ENCODE peak calls at places on chromosomes 5 and 9, in four cellular contexts. One of them, this sample, is unnamed.

GRCh38 chr9:6243746-6244145 is 28.1 kb downstream of the IL33 start:
- DNase-seq in mesendoderm: no peak
- DNase-seq in dorsolateral prefrontal cortex: no peak
- DNase-seq in effector memory CD4-positive, alpha-beta T cell: no peak
- DNase-seq in this sample: no peak

GRCh38 chr5:108481355-108481931 is 99.5 kb upstream of the FBXL17 start:
- DNase-seq in mesendoderm: peak; percentile 77
- DNase-seq in dorsolateral prefrontal cortex: no peak
- DNase-seq in effector memory CD4-positive, alpha-beta T cell: no peak
- DNase-seq in this sample: no peak

GRCh38 chr9:106953166-106953565 is 90.2 kb downstream of the ZNF462 start:
- DNase-seq in mesendoderm: peak; percentile 78
- DNase-seq in effector memory CD4-positive, alpha-beta T cell: no peak
- DNase-seq in dorsolateral prefrontal cortex: no peak
- DNase-seq in this sample: no peak

GRCh38 chr9:13939129-13939528 is 374.8 kb downstream of the NFIB start:
- DNase-seq in mesendoderm: no peak
- DNase-seq in dorsolateral prefrontal cortex: no peak
- DNase-seq in effector memory CD4-positive, alpha-beta T cell: no peak
- DNase-seq in this sample: no peak

GRCh38 chr9:135296783-135297715 is 182.5 kb upstream of the PPP1R26 start:
- DNase-seq in dorsolateral prefrontal cortex: no peak
- DNase-seq in effector memory CD4-positive, alpha-beta T cell: no peak
- DNase-seq in mesendoderm: no peak
- DNase-seq in this sample: no peak

GRCh38 chr5:6236858-6237481 is 141.4 kb downstream of the MED10 start:
- DNase-seq in dorsolateral prefrontal cortex: no peak
- DNase-seq in effector memory CD4-positive, alpha-beta T cell: no peak
- DNase-seq in mesendoderm: no peak
- DNase-seq in this sample: no peak

GRCh38 chr9:115593587-115594091 is 475.7 kb upstream of the TNC start:
- DNase-seq in mesendoderm: peak; percentile 65
- DNase-seq in effector memory CD4-positive, alpha-beta T cell: no peak
- DNase-seq in dorsolateral prefrontal cortex: no peak
- DNase-seq in this sample: no peak

GRCh38 chr5:131986161-131986912 is 25.1 kb downstream of the ACSL6 start:
- DNase-seq in mesendoderm: no peak
- DNase-seq in effector memory CD4-positive, alpha-beta T cell: no peak
- DNase-seq in dorsolateral prefrontal cortex: no peak
- DNase-seq in this sample: no peak

GRCh38 chr5:32072054-32072453 is 102.1 kb downstream of the GOLPH3 start:
- DNase-seq in effector memory CD4-positive, alpha-beta T cell: no peak
- DNase-seq in dorsolateral prefrontal cortex: no peak
- DNase-seq in mesendoderm: no peak
- DNase-seq in this sample: no peak

GRCh38 chr5:34743878-34744277 is 87.8 kb downstream of the RAI14 start:
- DNase-seq in dorsolateral prefrontal cortex: no peak
- DNase-seq in mesendoderm: no peak
- DNase-seq in effector memory CD4-positive, alpha-beta T cell: no peak
- DNase-seq in this sample: no peak

GRCh38 chr5:55387865-55388264 is 80.1 kb downstream of the MTREX start:
- DNase-seq in mesendoderm: no peak
- DNase-seq in dorsolateral prefrontal cortex: no peak
- DNase-seq in effector memory CD4-positive, alpha-beta T cell: no peak
- DNase-seq in this sample: no peak

GRCh38 chr5:151683936-151684586 is 2.7 kb downstream of the SPARC start:
- DNase-seq in mesendoderm: no peak
- DNase-seq in effector memory CD4-positive, alpha-beta T cell: no peak
- DNase-seq in dorsolateral prefrontal cortex: no peak
- DNase-seq in this sample: no peak

GRCh38 chr9:73081979-73082657 is 69.5 kb upstream of the ANXA1 start:
- DNase-seq in dorsolateral prefrontal cortex: no peak
- DNase-seq in mesendoderm: peak; percentile 67
- DNase-seq in effector memory CD4-positive, alpha-beta T cell: no peak
- DNase-seq in this sample: no peak

GRCh38 chr9:112550531-112550930 is 63.9 kb downstream of the KIAA1958 start:
- DNase-seq in dorsolateral prefrontal cortex: no peak
- DNase-seq in mesendoderm: peak; percentile 38
- DNase-seq in effector memory CD4-positive, alpha-beta T cell: no peak
- DNase-seq in this sample: no peak

GRCh38 chr9:127509261-127509954 is 58.1 kb downstream of the LRSAM1 start:
- DNase-seq in mesendoderm: no peak
- DNase-seq in dorsolateral prefrontal cortex: no peak
- DNase-seq in effector memory CD4-positive, alpha-beta T cell: no peak
- DNase-seq in this sample: no peak

GRCh38 chr9:101477736-101478135 is 42.2 kb upstream of the ALDOB start:
- DNase-seq in dorsolateral prefrontal cortex: no peak
- DNase-seq in effector memory CD4-positive, alpha-beta T cell: no peak
- DNase-seq in mesendoderm: no peak
- DNase-seq in this sample: no peak

GRCh38 chr5:179153921-179154345 is 93.8 kb downstream of the ZNF354C start:
- DNase-seq in effector memory CD4-positive, alpha-beta T cell: no peak
- DNase-seq in dorsolateral prefrontal cortex: no peak
- DNase-seq in mesendoderm: no peak
- DNase-seq in this sample: no peak

GRCh38 chr9:40884072-40884901 is 244.2 kb downstream of the FOXD4L6 start:
- DNase-seq in dorsolateral prefrontal cortex: no peak
- DNase-seq in mesendoderm: no peak
- DNase-seq in effector memory CD4-positive, alpha-beta T cell: no peak
- DNase-seq in this sample: no peak

GRCh38 chr5:154176191-154176590 is 14.3 kb upstream of the GALNT10 start:
- DNase-seq in effector memory CD4-positive, alpha-beta T cell: no peak
- DNase-seq in dorsolateral prefrontal cortex: no peak
- DNase-seq in mesendoderm: no peak
- DNase-seq in this sample: no peak

GRCh38 chr9:134025606-134026541 is 593 bp downstream of the BRD3OS start:
- DNase-seq in dorsolateral prefrontal cortex: no peak
- DNase-seq in effector memory CD4-positive, alpha-beta T cell: no peak
- DNase-seq in mesendoderm: peak; percentile 74
- DNase-seq in this sample: peak; percentile 29

GRCh38 chr5:132525299-132525724 is 18.0 kb downstream of the IL5 start:
- DNase-seq in dorsolateral prefrontal cortex: no peak
- DNase-seq in effector memory CD4-positive, alpha-beta T cell: no peak
- DNase-seq in mesendoderm: no peak
- DNase-seq in this sample: no peak

GRCh38 chr9:80787636-80788035 is 901.7 kb downstream of the TLE1 start:
- DNase-seq in effector memory CD4-positive, alpha-beta T cell: no peak
- DNase-seq in dorsolateral prefrontal cortex: no peak
- DNase-seq in mesendoderm: no peak
- DNase-seq in this sample: no peak

GRCh38 chr9:97848582-97849237 is 4.3 kb upstream of the FOXE1 start:
- DNase-seq in dorsolateral prefrontal cortex: no peak
- DNase-seq in mesendoderm: no peak
- DNase-seq in effector memory CD4-positive, alpha-beta T cell: no peak
- DNase-seq in this sample: no peak

GRCh38 chr5:139669681-139670368 is 21.7 kb downstream of the CXXC5 start:
- DNase-seq in mesendoderm: no peak
- DNase-seq in effector memory CD4-positive, alpha-beta T cell: no peak
- DNase-seq in dorsolateral prefrontal cortex: no peak
- DNase-seq in this sample: peak; percentile 48

GRCh38 chr9:117400131-117400530 is 14.7 kb downstream of the ASTN2 start:
- DNase-seq in dorsolateral prefrontal cortex: no peak
- DNase-seq in mesendoderm: peak; percentile 18
- DNase-seq in effector memory CD4-positive, alpha-beta T cell: no peak
- DNase-seq in this sample: no peak

GRCh38 chr5:99076600-99077253 is 147.9 kb upstream of the CHD1 start:
- DNase-seq in dorsolateral prefrontal cortex: no peak
- DNase-seq in effector memory CD4-positive, alpha-beta T cell: no peak
- DNase-seq in mesendoderm: no peak
- DNase-seq in this sample: no peak

GRCh38 chr5:151186538-151186937 is 29.0 kb upstream of the ANXA6 start:
- DNase-seq in mesendoderm: no peak
- DNase-seq in dorsolateral prefrontal cortex: no peak
- DNase-seq in effector memory CD4-positive, alpha-beta T cell: no peak
- DNase-seq in this sample: no peak

GRCh38 chr5:61330341-61330878 is 1.6 kb upstream of the ZSWIM6 start:
- DNase-seq in dorsolateral prefrontal cortex: peak; percentile 52
- DNase-seq in effector memory CD4-positive, alpha-beta T cell: no peak
- DNase-seq in mesendoderm: peak; percentile 97
- DNase-seq in this sample: no peak

GRCh38 chr5:61328791-61329617 is 3.1 kb upstream of the ZSWIM6 start:
- DNase-seq in effector memory CD4-positive, alpha-beta T cell: no peak
- DNase-seq in dorsolateral prefrontal cortex: no peak
- DNase-seq in mesendoderm: peak; percentile 71
- DNase-seq in this sample: no peak

GRCh38 chr5:61330879-61331406 is 1.1 kb upstream of the ZSWIM6 start:
- DNase-seq in mesendoderm: peak; percentile 76
- DNase-seq in effector memory CD4-positive, alpha-beta T cell: peak; percentile 52
- DNase-seq in dorsolateral prefrontal cortex: peak; percentile 69
- DNase-seq in this sample: peak; percentile 65

GRCh38 chr5:61327761-61328753 is 4.0 kb upstream of the ZSWIM6 start:
- DNase-seq in mesendoderm: peak; percentile 75
- DNase-seq in effector memory CD4-positive, alpha-beta T cell: no peak
- DNase-seq in dorsolateral prefrontal cortex: no peak
- DNase-seq in this sample: no peak

GRCh38 chr5:61329729-61330128 is 2.3 kb upstream of the ZSWIM6 start:
- DNase-seq in dorsolateral prefrontal cortex: no peak
- DNase-seq in mesendoderm: no peak
- DNase-seq in effector memory CD4-positive, alpha-beta T cell: no peak
- DNase-seq in this sample: no peak
- H3K4me3 ChIP-seq in dorsolateral prefrontal cortex: peak overlapping the region; percentile 94
- H3K4me3 ChIP-seq in mesendoderm: no peak overlapping the region
- H3K4me3 ChIP-seq in effector memory CD4-positive, alpha-beta T cell: peak overlapping the region; percentile 90
- H3K4me3 ChIP-seq in this sample: no peak overlapping the region

GRCh38 chr5:40796487-40796889 is 1.7 kb downstream of the PRKAA1 start:
- DNase-seq in effector memory CD4-positive, alpha-beta T cell: no peak
- DNase-seq in dorsolateral prefrontal cortex: no peak
- DNase-seq in mesendoderm: no peak
- DNase-seq in this sample: no peak

GRCh38 chr5:40787986-40788385 is 10.2 kb downstream of the PRKAA1 start:
- DNase-seq in mesendoderm: no peak
- DNase-seq in dorsolateral prefrontal cortex: no peak
- DNase-seq in effector memory CD4-positive, alpha-beta T cell: no peak
- DNase-seq in this sample: no peak

GRCh38 chr5:40791715-40792139 is 6.4 kb downstream of the PRKAA1 start:
- DNase-seq in dorsolateral prefrontal cortex: no peak
- DNase-seq in effector memory CD4-positive, alpha-beta T cell: no peak
- DNase-seq in mesendoderm: no peak
- DNase-seq in this sample: no peak

DNA sequence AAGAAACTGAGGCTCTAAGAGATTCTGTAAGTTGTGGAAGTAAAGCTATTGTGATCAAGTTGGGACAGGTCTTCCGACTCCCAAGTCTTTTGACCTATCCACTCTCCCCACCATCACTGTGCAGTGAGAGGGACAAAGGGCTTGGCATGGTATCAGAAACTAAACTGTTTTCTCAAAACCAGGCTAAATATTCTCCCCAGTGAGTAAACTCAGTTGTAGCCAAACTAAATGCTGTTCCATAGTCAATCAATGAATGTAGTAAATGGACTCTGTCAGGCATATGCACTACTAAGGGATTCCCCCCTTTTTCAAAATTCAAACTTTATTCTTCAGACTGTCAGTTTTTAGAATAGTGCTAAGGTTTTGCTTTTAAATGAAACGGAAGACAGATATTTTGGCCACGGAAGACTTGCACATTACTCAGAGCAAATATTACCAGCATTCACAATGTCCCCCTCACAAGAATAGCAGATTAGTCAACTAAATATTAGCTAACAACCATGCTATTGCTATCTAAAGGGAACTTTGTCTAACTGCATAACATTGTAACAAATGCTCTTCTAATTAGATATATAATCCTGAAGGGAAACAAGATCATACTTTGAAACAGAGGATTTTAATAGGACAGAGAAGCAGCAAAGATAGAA is 7.1 kb downstream of the PRKAA1 start:
- DNase-seq in effector memory CD4-positive, alpha-beta T cell: no peak
- DNase-seq in mesendoderm: no peak
- DNase-seq in dorsolateral prefrontal cortex: no peak
- DNase-seq in this sample: no peak
- H3K4me3 ChIP-seq in effector memory CD4-positive, alpha-beta T cell: no peak overlapping the region
- H3K4me3 ChIP-seq in mesendoderm: no peak overlapping the region
- H3K4me3 ChIP-seq in dorsolateral prefrontal cortex: no peak overlapping the region
- H3K4me3 ChIP-seq in this sample: no peak overlapping the region

DNA sequence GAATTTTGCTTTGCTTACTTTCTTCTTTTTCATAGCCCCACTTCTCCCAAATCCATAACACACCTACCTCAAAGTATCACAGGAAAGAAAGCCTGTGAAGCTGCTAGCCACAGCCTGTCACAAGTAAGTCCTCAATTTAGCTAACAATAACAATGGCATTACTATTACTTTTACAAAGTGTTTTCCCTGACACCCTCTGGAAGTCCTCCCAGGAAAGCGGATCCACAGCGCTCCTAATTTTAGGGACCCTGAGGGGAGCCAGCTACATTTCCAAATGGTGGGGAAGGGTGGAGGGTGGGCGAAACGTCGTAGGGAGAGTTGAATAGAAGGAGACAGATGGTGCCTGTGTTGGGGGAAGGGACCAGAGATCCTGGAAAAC is 554 bp upstream of the WWC1 start:
- DNase-seq in effector memory CD4-positive, alpha-beta T cell: no peak
- DNase-seq in dorsolateral prefrontal cortex: no peak
- DNase-seq in mesendoderm: no peak
- DNase-seq in this sample: no peak
- H3K4me3 ChIP-seq in effector memory CD4-positive, alpha-beta T cell: no peak overlapping the region
- H3K4me3 ChIP-seq in dorsolateral prefrontal cortex: peak overlapping the region; percentile 53
- H3K4me3 ChIP-seq in mesendoderm: peak overlapping the region; percentile 29
- H3K4me3 ChIP-seq in this sample: no peak overlapping the region

DNA sequence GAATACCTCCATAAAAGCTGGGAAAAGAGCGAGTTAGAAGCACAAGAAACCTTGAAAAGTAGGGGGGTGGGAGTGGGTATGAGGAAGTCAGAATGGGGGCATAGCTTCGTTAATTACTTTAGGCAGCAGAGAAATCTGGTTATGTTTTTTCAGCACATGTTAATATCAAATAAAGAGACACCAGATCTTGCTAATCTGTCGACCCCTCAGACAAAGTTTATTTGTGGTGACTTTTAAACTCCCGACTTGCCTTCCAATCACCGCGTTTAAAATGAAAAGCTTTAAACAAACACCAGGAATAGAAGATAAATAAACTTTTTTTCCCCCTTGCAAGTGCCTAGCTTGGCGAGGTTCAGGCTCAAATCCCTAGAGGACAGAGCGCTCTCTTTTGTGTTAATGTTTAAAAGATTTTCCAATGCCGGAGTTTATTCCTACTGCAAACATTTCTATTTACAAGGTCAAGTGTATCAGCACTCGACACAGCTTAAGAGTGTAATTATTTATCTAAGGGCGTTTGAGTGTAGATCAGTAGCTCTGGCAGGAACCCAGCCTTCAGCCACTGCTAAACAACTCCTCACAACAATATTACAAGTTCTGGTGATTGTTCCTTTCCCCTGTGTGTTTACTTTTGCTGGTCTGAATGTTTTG is 4.0 kb downstream of the GAS1 start:
- DNase-seq in dorsolateral prefrontal cortex: no peak
- DNase-seq in mesendoderm: no peak
- DNase-seq in effector memory CD4-positive, alpha-beta T cell: no peak
- DNase-seq in this sample: no peak
- H3K4me3 ChIP-seq in dorsolateral prefrontal cortex: no peak overlapping the region
- H3K4me3 ChIP-seq in mesendoderm: no peak overlapping the region
- H3K4me3 ChIP-seq in effector memory CD4-positive, alpha-beta T cell: no peak overlapping the region
- H3K4me3 ChIP-seq in this sample: no peak overlapping the region

GRCh38 chr9:16626577-16627130 is 243.8 kb downstream of the BNC2 start:
- DNase-seq in effector memory CD4-positive, alpha-beta T cell: no peak
- DNase-seq in mesendoderm: peak; percentile 89
- DNase-seq in dorsolateral prefrontal cortex: no peak
- DNase-seq in this sample: no peak
- H3K4me3 ChIP-seq in effector memory CD4-positive, alpha-beta T cell: no peak overlapping the region
- H3K4me3 ChIP-seq in mesendoderm: no peak overlapping the region
- H3K4me3 ChIP-seq in dorsolateral prefrontal cortex: no peak overlapping the region
- H3K4me3 ChIP-seq in this sample: no peak overlapping the region

GRCh38 chr9:136656339-136656738 is 6.4 kb upstream of the EGFL7 start:
- DNase-seq in dorsolateral prefrontal cortex: no peak
- DNase-seq in effector memory CD4-positive, alpha-beta T cell: no peak
- DNase-seq in mesendoderm: no peak
- DNase-seq in this sample: no peak
- H3K4me3 ChIP-seq in dorsolateral prefrontal cortex: no peak overlapping the region
- H3K4me3 ChIP-seq in effector memory CD4-positive, alpha-beta T cell: no peak overlapping the region
- H3K4me3 ChIP-seq in mesendoderm: no peak overlapping the region
- H3K4me3 ChIP-seq in this sample: no peak overlapping the region